ENCODE peak calls at places on chromosomes 11 and 22, in seven cellular contexts. One of them, this sample, is unnamed.
A peak's percentile ranks its signal among the peaks of the same experiment; 100 is the strongest.

GRCh38 chr22:39664485-39665200 is 94.1 kb downstream of the CACNA1I start:
- DNase-seq in heart right ventricle: no peak
- DNase-seq in ovary: no peak
- DNase-seq in uterus: no peak
- DNase-seq in right atrium auricular region: no peak
- DNase-seq in GM23338: peak; percentile 94
- DNase-seq in cardiac muscle cell: no peak
- DNase-seq in this sample: no peak

GRCh38 chr11:122617297-122617696 is 38.2 kb upstream of the UBASH3B start:
- DNase-seq in heart right ventricle: no peak
- DNase-seq in ovary: no peak
- DNase-seq in uterus: no peak
- DNase-seq in right atrium auricular region: no peak
- DNase-seq in GM23338: no peak
- DNase-seq in cardiac muscle cell: no peak
- DNase-seq in this sample: no peak

GRCh38 chr11:2261436-2262230 is 8.8 kb downstream of the ASCL2 start:
- DNase-seq in heart right ventricle: no peak
- DNase-seq in ovary: no peak
- DNase-seq in uterus: no peak
- DNase-seq in right atrium auricular region: peak; percentile 51
- DNase-seq in GM23338: no peak
- DNase-seq in cardiac muscle cell: no peak
- DNase-seq in this sample: peak; percentile 42

GRCh38 chr22:37824674-37825641 is 1.8 kb downstream of the GALR3 start:
- DNase-seq in heart right ventricle: no peak
- DNase-seq in ovary: no peak
- DNase-seq in uterus: no peak
- DNase-seq in right atrium auricular region: no peak
- DNase-seq in GM23338: peak; percentile 82
- DNase-seq in cardiac muscle cell: peak; percentile 40
- DNase-seq in this sample: no peak

GRCh38 chr11:17559341-17560087 is 12.5 kb downstream of the OTOG start:
- DNase-seq in heart right ventricle: no peak
- DNase-seq in ovary: no peak
- DNase-seq in uterus: no peak
- DNase-seq in right atrium auricular region: no peak
- DNase-seq in GM23338: no peak
- DNase-seq in cardiac muscle cell: no peak
- DNase-seq in this sample: no peak

GRCh38 chr11:110100476-110101240 is 7.5 kb downstream of the ZC3H12C start:
- DNase-seq in heart right ventricle: no peak
- DNase-seq in ovary: no peak
- DNase-seq in uterus: no peak
- DNase-seq in right atrium auricular region: no peak
- DNase-seq in GM23338: no peak
- DNase-seq in cardiac muscle cell: no peak
- DNase-seq in this sample: no peak

GRCh38 chr22:47188337-47189055 is 426.0 kb downstream of the TBC1D22A start:
- DNase-seq in heart right ventricle: no peak
- DNase-seq in ovary: peak; percentile 8
- DNase-seq in uterus: no peak
- DNase-seq in right atrium auricular region: no peak
- DNase-seq in GM23338: no peak
- DNase-seq in cardiac muscle cell: no peak
- DNase-seq in this sample: peak; percentile 10

GRCh38 chr11:34068098-34068497 is 16.6 kb downstream of the CAPRIN1 start:
- DNase-seq in heart right ventricle: no peak
- DNase-seq in ovary: no peak
- DNase-seq in uterus: no peak
- DNase-seq in right atrium auricular region: no peak
- DNase-seq in GM23338: no peak
- DNase-seq in cardiac muscle cell: peak; percentile 70
- DNase-seq in this sample: no peak

GRCh38 chr22:27802389-27803079 is 978 bp upstream of the MN1 start:
- DNase-seq in heart right ventricle: no peak
- DNase-seq in ovary: peak; percentile 21
- DNase-seq in uterus: no peak
- DNase-seq in right atrium auricular region: no peak
- DNase-seq in GM23338: no peak
- DNase-seq in cardiac muscle cell: no peak
- DNase-seq in this sample: no peak

GRCh38 chr11:10348650-10349280 is 43.9 kb downstream of the ADM start:
- DNase-seq in heart right ventricle: no peak
- DNase-seq in ovary: no peak
- DNase-seq in uterus: no peak
- DNase-seq in right atrium auricular region: no peak
- DNase-seq in GM23338: no peak
- DNase-seq in cardiac muscle cell: peak; percentile 64
- DNase-seq in this sample: no peak

GRCh38 chr22:19429950-19430889 is 1.3 kb downstream of the HIRA start:
- DNase-seq in heart right ventricle: peak; percentile 15
- DNase-seq in ovary: no peak
- DNase-seq in uterus: no peak
- DNase-seq in right atrium auricular region: no peak
- DNase-seq in GM23338: peak; percentile 28
- DNase-seq in cardiac muscle cell: peak; percentile 82
- DNase-seq in this sample: no peak

GRCh38 chr11:18934195-18934808 is 4.9 kb downstream of the MRGPRX1 start:
- DNase-seq in heart right ventricle: no peak
- DNase-seq in ovary: no peak
- DNase-seq in uterus: no peak
- DNase-seq in right atrium auricular region: no peak
- DNase-seq in GM23338: no peak
- DNase-seq in cardiac muscle cell: no peak
- DNase-seq in this sample: no peak

GRCh38 chr22:40594924-40595323 is 41.6 kb downstream of the MRTFA start:
- DNase-seq in heart right ventricle: no peak
- DNase-seq in ovary: no peak
- DNase-seq in uterus: no peak
- DNase-seq in right atrium auricular region: no peak
- DNase-seq in GM23338: no peak
- DNase-seq in cardiac muscle cell: no peak
- DNase-seq in this sample: no peak

GRCh38 chr22:41841085-41841712 is 8.3 kb downstream of the SREBF2 start:
- DNase-seq in heart right ventricle: no peak
- DNase-seq in ovary: no peak
- DNase-seq in uterus: no peak
- DNase-seq in right atrium auricular region: no peak
- DNase-seq in GM23338: no peak
- DNase-seq in cardiac muscle cell: no peak
- DNase-seq in this sample: no peak

GRCh38 chr22:41842996-41843970 is 10.4 kb downstream of the SREBF2 start:
- DNase-seq in heart right ventricle: no peak
- DNase-seq in ovary: no peak
- DNase-seq in uterus: no peak
- DNase-seq in right atrium auricular region: no peak
- DNase-seq in GM23338: no peak
- DNase-seq in cardiac muscle cell: no peak
- DNase-seq in this sample: no peak

GRCh38 chr22:41836551-41836950 is 3.6 kb downstream of the SREBF2 start:
- DNase-seq in heart right ventricle: no peak
- DNase-seq in ovary: no peak
- DNase-seq in uterus: no peak
- DNase-seq in right atrium auricular region: no peak
- DNase-seq in GM23338: no peak
- DNase-seq in cardiac muscle cell: no peak
- DNase-seq in this sample: no peak

GRCh38 chr22:41838842-41839618 is 6.1 kb downstream of the SREBF2 start:
- DNase-seq in heart right ventricle: no peak
- DNase-seq in ovary: no peak
- DNase-seq in uterus: no peak
- DNase-seq in right atrium auricular region: no peak
- DNase-seq in GM23338: no peak
- DNase-seq in cardiac muscle cell: no peak
- DNase-seq in this sample: no peak

DNA sequence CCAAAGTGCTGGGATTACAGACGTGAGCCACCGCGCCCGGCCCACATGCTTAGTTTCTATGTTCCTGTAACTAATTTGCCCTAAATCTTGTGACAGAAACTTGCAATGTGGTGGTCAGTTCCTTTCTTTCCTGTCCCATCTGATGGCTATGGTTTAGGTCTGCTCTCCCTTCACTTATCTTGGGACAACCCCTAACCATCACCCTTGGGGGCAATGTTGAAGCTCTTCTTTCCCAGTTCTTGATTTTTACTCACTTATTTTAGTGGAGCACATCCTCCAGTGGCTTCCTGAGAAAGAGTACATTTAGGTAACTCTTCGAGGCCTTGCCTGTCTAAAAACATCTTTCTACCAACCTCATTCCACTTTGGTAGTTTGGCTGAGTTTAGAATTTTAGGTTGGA is 7.3 kb downstream of the SREBF2 start:
- DNase-seq in heart right ventricle: no peak
- DNase-seq in ovary: no peak
- DNase-seq in uterus: no peak
- DNase-seq in right atrium auricular region: no peak
- DNase-seq in GM23338: no peak
- DNase-seq in cardiac muscle cell: no peak
- DNase-seq in this sample: no peak
- H3K4me1 ChIP-seq in heart right ventricle: peaks cover 25% of the 10 kb centered on the region
- H3K4me1 ChIP-seq in ovary: peaks cover 7% of the 10 kb centered on the region
- H3K4me1 ChIP-seq in uterus: no peaks in the 10 kb centered on the region
- H3K4me1 ChIP-seq in right atrium auricular region: no peaks in the 10 kb centered on the region
- H3K4me1 ChIP-seq in GM23338: peaks cover 38% of the 10 kb centered on the region
- H3K4me1 ChIP-seq in cardiac muscle cell: peaks cover 38% of the 10 kb centered on the region
- H3K4me1 ChIP-seq in this sample: peaks cover 47% of the 10 kb centered on the region

GRCh38 chr11:72585762-72586590 is 88.2 kb downstream of the PDE2A start:
- DNase-seq in heart right ventricle: peak; percentile 40
- DNase-seq in ovary: peak; percentile 75
- DNase-seq in uterus: peak; percentile 54
- DNase-seq in right atrium auricular region: peak; percentile 75
- DNase-seq in GM23338: peak; percentile 88
- DNase-seq in cardiac muscle cell: peak; percentile 72
- DNase-seq in this sample: peak; percentile 52
- TF ChIP-seq CTCF in heart right ventricle: peak; percentile 92
- TF ChIP-seq CTCF in ovary: peak; percentile 89
- TF ChIP-seq CTCF in uterus: peak; percentile 94
- TF ChIP-seq CTCF in right atrium auricular region: peak; percentile 83
- TF ChIP-seq CTCF in GM23338: peak; percentile 84
- TF ChIP-seq CTCF in cardiac muscle cell: peak; percentile 80
- TF ChIP-seq CTCF in this sample: peak; percentile 96

GRCh38 chr11:132073787-132074186 is 703.4 kb downstream of the NTM start:
- DNase-seq in heart right ventricle: no peak
- DNase-seq in ovary: no peak
- DNase-seq in uterus: no peak
- DNase-seq in right atrium auricular region: no peak
- DNase-seq in GM23338: no peak
- DNase-seq in cardiac muscle cell: no peak
- DNase-seq in this sample: no peak

GRCh38 chr11:132072044-132072879 is 701.8 kb downstream of the NTM start:
- DNase-seq in heart right ventricle: no peak
- DNase-seq in ovary: no peak
- DNase-seq in uterus: no peak
- DNase-seq in right atrium auricular region: no peak
- DNase-seq in GM23338: no peak
- DNase-seq in cardiac muscle cell: peak; percentile 90
- DNase-seq in this sample: no peak

GRCh38 chr11:132072880-132073213 is 702.4 kb downstream of the NTM start:
- DNase-seq in heart right ventricle: no peak
- DNase-seq in ovary: no peak
- DNase-seq in uterus: no peak
- DNase-seq in right atrium auricular region: no peak
- DNase-seq in GM23338: no peak
- DNase-seq in cardiac muscle cell: peak; percentile 28
- DNase-seq in this sample: no peak

GRCh38 chr11:132064987-132065620 is 694.7 kb downstream of the NTM start:
- DNase-seq in heart right ventricle: no peak
- DNase-seq in ovary: no peak
- DNase-seq in uterus: no peak
- DNase-seq in right atrium auricular region: no peak
- DNase-seq in GM23338: no peak
- DNase-seq in cardiac muscle cell: peak; percentile 95
- DNase-seq in this sample: no peak

GRCh38 chr11:132068556-132068955 is 698.1 kb downstream of the NTM start:
- DNase-seq in heart right ventricle: no peak
- DNase-seq in ovary: no peak
- DNase-seq in uterus: no peak
- DNase-seq in right atrium auricular region: no peak
- DNase-seq in GM23338: no peak
- DNase-seq in cardiac muscle cell: no peak
- DNase-seq in this sample: no peak
- H3K27ac ChIP-seq in heart right ventricle: no peak overlapping the region
- H3K27ac ChIP-seq in ovary: no peak overlapping the region
- H3K27ac ChIP-seq in uterus: no peak overlapping the region
- H3K27ac ChIP-seq in right atrium auricular region: no peak overlapping the region
- H3K27ac ChIP-seq in GM23338: no peak overlapping the region
- H3K27ac ChIP-seq in cardiac muscle cell: no peak overlapping the region
- H3K27ac ChIP-seq in this sample: no peak overlapping the region

DNA sequence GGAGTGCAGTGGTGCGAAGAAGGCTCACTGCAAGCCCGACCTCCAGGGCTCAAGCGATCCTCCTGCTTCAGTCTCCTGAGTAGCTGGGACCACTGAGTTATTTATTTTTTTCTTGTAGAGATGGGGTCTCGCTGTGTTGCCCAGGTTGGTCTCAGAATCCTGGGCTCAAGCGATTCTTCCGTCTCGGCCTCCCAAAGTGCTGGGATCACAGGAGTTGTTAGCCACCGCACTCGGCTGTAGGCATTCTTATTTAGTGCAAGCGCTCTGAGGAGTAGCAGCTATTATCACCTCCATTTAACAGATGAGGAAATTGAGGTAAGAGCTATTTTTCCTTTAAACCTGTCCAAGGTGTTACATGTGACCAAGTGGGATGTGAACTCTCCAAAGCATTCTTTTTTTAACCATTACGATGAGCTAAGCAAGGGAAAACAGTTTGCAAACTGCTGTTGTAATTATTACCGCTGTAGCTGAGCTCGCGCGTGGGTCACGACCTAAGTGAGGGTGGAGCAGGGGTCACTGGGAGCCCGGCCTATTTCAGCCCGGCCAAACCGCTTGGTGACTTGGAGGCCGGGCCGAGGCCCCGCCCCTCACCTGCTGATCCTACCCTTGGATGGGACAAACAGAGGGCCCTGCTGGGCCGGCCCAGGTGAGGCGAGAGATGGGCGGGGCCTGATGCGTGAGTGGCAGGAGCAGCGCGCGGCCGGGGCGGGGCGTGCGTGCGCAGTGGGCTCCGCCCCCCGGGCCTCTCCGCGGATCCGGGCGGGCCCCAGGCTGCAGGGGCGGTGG is 449 bp upstream of the KREMEN1 start:
- DNase-seq in heart right ventricle: peak; percentile 88
- DNase-seq in ovary: peak; percentile 88
- DNase-seq in uterus: peak; percentile 87
- DNase-seq in right atrium auricular region: peak; percentile 80
- DNase-seq in GM23338: peak; percentile 98
- DNase-seq in cardiac muscle cell: peak; percentile 77
- DNase-seq in this sample: peak; percentile 88
- H3K4me1 ChIP-seq in heart right ventricle: peaks cover 29% of the 10 kb centered on the region
- H3K4me1 ChIP-seq in ovary: peaks cover 3% of the 10 kb centered on the region
- H3K4me1 ChIP-seq in uterus: no peaks in the 10 kb centered on the region
- H3K4me1 ChIP-seq in right atrium auricular region: no peaks in the 10 kb centered on the region
- H3K4me1 ChIP-seq in GM23338: peaks cover 18% of the 10 kb centered on the region
- H3K4me1 ChIP-seq in cardiac muscle cell: peaks cover 22% of the 10 kb centered on the region
- H3K4me1 ChIP-seq in this sample: peaks cover 29% of the 10 kb centered on the region

DNA sequence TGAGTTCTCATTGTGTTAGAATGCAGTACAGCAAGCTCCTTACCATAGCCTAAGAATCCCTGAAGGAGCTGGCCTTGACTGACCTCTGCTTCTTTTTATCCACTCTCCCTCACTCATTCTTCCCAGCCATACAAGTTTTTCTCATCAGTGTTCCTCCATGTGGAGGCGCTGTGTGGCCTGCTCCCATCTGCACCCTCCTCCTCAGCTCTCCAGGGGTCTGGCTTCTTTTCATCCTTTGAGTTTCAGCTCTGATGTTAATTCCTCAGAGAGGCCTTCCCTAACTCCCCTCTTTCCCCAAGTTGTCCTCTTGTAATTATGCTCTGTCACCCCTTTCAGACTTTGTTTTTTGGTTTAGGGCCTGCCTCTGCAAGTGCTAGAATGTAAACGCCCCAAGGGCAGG is 144.8 kb downstream of the WNT7B start:
- DNase-seq in heart right ventricle: no peak
- DNase-seq in ovary: no peak
- DNase-seq in uterus: no peak
- DNase-seq in right atrium auricular region: no peak
- DNase-seq in GM23338: peak; percentile 67
- DNase-seq in cardiac muscle cell: no peak
- DNase-seq in this sample: no peak
- TF ChIP-seq CTCF in heart right ventricle: no peak
- TF ChIP-seq CTCF in ovary: no peak
- TF ChIP-seq CTCF in uterus: no peak
- TF ChIP-seq CTCF in right atrium auricular region: no peak
- TF ChIP-seq CTCF in GM23338: peak; percentile 70
- TF ChIP-seq CTCF in cardiac muscle cell: no peak
- TF ChIP-seq CTCF in this sample: no peak

This sample was measured in tibial artery.